ENCODE peak calls at places on chromosomes 6 and 20, in seven cellular contexts. Z is H1, C is GM12878, G is HCT116, J is SK-N-SH, M is HepG2, Y is K562. X is an unnamed sample.

GRCh38 chr6:139982652-139983051 is 608.2 kb upstream of the CITED2 start:
- DNase-seq in Y (no peak), J (peak), Z (no peak), C (no peak), G (no peak), M (no peak), X (peak)

GRCh38 chr6:159100789-159101182 is 56.0 kb upstream of the TAGAP start:
- DNase-seq in C (no peak), Y (no peak), J (no peak), Z (no peak), M (peak), G (no peak), X (no peak)

GRCh38 chr20:34269996-34270627 is 28.9 kb downstream of the ASIP start:
- DNase-seq in J (no peak), Y (no peak), C (no peak), M (no peak), Z (no peak), G (no peak), X (no peak)

GRCh38 chr6:28281288-28282064 is at the start of gene PGBD1:
- DNase-seq in C (no peak), Z (peak), M (peak), J (peak), Y (peak), G (peak), X (no peak)

GRCh38 chr6:151067684-151068596 is 171.8 kb upstream of the AKAP12 start:
- DNase-seq in G (peak), Z (peak), C (no peak), M (peak), Y (no peak), J (no peak), X (peak)

GRCh38 chr6:136640132-136640915 is 90.1 kb upstream of the MAP7 start:
- DNase-seq in J (no peak), C (no peak), M (no peak), Z (no peak), G (no peak), Y (no peak), X (no peak)

GRCh38 chr20:48467622-48468021 is 360.2 kb downstream of the PREX1 start:
- DNase-seq in C (no peak), M (no peak), Y (peak), Z (no peak), G (peak), J (no peak), X (peak)

GRCh38 chr6:33812669-33813068 is 8.9 kb upstream of the MLN start:
- DNase-seq in M (peak), J (peak), C (no peak), G (no peak), Y (peak), Z (peak), X (peak)

GRCh38 chr6:48825501-48826317 is 637.3 kb downstream of the MMUT start:
- DNase-seq in Y (no peak), G (no peak), J (no peak), M (no peak), Z (no peak), C (no peak), X (no peak)

GRCh38 chr6:15593798-15594197 is 69.0 kb downstream of the DTNBP1 start:
- DNase-seq in Z (no peak), J (no peak), Y (no peak), G (no peak), C (no peak), M (no peak), X (no peak)

GRCh38 chr6:39488255-39488881 is 165.9 kb upstream of the KCNK16 start:
- DNase-seq in J (no peak), C (no peak), G (no peak), Y (no peak), M (no peak), Z (no peak), X (no peak)

GRCh38 chr6:11232968-11233626 is 629 bp upstream of the NEDD9 start:
- DNase-seq in J (no peak), Y (peak), C (no peak), M (peak), G (no peak), Z (peak), X (no peak)

GRCh38 chr20:63941282-63942060 is 14.7 kb downstream of the UCKL1 start:
- DNase-seq in Y (peak), C (no peak), Z (peak), J (no peak), G (no peak), M (no peak), X (peak)

GRCh38 chr6:71373943-71374342 is 85.3 kb downstream of the OGFRL1 start:
- DNase-seq in Y (no peak), G (no peak), M (no peak), J (no peak), C (no peak), Z (no peak), X (no peak)

GRCh38 chr20:50311308-50312001 is 120.8 kb downstream of the CEBPB start:
- DNase-seq in M (no peak), Z (no peak), G (no peak), J (no peak), C (no peak), Y (no peak), X (no peak)

GRCh38 chr6:140043357-140043756 is 668.9 kb upstream of the CITED2 start:
- DNase-seq in Y (no peak), C (no peak), Z (no peak), J (no peak), G (peak), M (no peak), X (no peak)

GRCh38 chr20:16096756-16097326 is 476.4 kb downstream of the KIF16B start:
- DNase-seq in M (no peak), Y (no peak), C (no peak), G (no peak), J (no peak), Z (no peak), X (no peak)

GRCh38 chr20:43003318-43003928 is 186.3 kb downstream of the PTPRT start:
- DNase-seq in G (no peak), Z (no peak), M (no peak), J (no peak), Y (no peak), C (no peak), X (no peak)

GRCh38 chr6:151702851-151703629 is 104.4 kb upstream of the ESR1 start:
- DNase-seq in G (no peak), J (no peak), M (no peak), C (no peak), Z (no peak), Y (no peak), X (no peak)

GRCh38 chr20:34364013-34364382 is 925 bp downstream of the ITCH start:
- DNase-seq in Z (no peak), Y (peak), G (no peak), C (no peak), M (no peak), J (no peak), X (peak)

GRCh38 chr6:6105472-6106036 is 98.8 kb upstream of the NRN1 start:
- DNase-seq in M (no peak), G (peak), Y (no peak), J (no peak), C (no peak), Z (peak), X (no peak)

GRCh38 chr6:124433369-124434064 is 528.7 kb upstream of the RNF217 start:
- DNase-seq in G (no peak), J (no peak), Z (no peak), Y (no peak), M (no peak), C (no peak), X (no peak)
- TF ChIP-seq JUND in G (no peak), J (no peak), Z (no peak), Y (no peak), M (no peak), C (no peak), X (no peak)

GRCh38 chr20:711526-711925 is 35.9 kb upstream of the SCRT2 start:
- DNase-seq in Z (no peak), C (no peak), Y (no peak), J (no peak), G (no peak), M (no peak), X (no peak)
- TF ChIP-seq JUND in Z (no peak), C (no peak), Y (no peak), J (no peak), G (no peak), M (no peak), X (no peak)

DNA sequence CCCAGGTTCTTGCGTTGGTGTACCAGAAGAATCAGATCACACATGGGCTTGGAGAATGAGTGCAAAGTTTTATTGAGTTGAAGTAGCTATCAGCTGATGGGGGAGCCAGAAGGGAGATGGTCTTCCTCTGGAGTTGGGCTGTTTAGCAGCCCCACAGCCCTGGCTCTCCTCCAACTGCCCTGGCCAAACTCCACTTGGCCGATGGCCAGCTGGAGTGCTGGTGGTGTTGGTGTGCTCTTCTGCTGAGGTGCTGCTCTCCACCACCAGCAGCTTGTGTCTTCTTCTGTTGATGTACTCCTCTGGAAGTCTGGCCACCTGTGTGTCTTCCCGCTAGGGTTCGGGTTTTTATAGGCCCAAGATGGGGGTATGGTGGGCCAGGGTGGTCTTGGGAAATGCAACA is 172.9 kb downstream of the TINAG start:
- DNase-seq in G (no peak), C (no peak), J (no peak), Y (no peak), M (peak), Z (no peak), X (no peak)
- TF ChIP-seq JUND in G (no peak), C (no peak), J (no peak), Y (no peak), M (no peak), Z (no peak), X (no peak)

GRCh38 chr6:12602951-12603710 is 113.4 kb upstream of the PHACTR1 start:
- DNase-seq in Y (peak), Z (no peak), C (no peak), G (peak), M (peak), J (peak), X (no peak)
- TF ChIP-seq JUND in Y (no peak), Z (no peak), C (no peak), G (no peak), M (no peak), J (no peak), X (no peak)

GRCh38 chr6:97218912-97219311 is 64.1 kb downstream of the MMS22L start:
- DNase-seq in C (no peak), Y (no peak), G (no peak), M (no peak), J (no peak), Z (no peak), X (no peak)
- TF ChIP-seq JUND in C (no peak), Y (no peak), G (no peak), M (no peak), J (no peak), Z (no peak), X (no peak)

DNA sequence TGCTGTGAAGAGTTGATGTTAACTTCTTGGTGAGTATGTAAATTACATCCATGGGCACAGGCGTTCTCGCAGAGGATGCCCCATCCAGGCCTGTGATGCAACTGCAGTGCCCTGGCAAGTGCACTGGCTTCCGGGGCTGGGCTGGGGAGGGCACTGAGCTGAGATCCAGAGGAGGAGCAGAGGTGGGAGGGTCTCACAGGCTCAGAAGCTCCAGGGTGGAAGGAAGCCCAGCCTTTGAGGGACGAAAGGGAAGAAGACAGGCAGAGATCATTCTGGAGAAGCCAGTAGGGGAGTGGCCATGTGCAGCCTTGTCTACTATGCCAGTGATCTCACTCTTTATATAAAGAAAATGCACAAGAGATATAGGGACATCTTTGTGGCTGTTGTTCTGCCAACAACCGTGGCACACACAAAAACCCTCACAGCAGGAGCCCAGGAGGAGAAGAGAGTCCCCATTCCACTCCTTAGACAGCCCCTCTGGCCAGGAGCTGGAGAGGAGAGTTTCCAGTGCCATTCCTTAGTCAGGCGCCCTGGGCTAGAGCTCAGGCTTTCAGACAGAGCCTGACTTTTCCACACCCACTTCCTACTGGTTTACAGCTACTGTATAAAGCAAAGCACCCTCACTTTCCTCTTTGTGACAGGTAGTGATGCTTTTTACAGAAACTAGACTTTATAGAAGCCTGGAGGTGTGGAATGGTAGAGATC is 146.1 kb downstream of the SYCP2 start:
- DNase-seq in G (no peak), M (no peak), J (no peak), Y (no peak), C (no peak), Z (no peak), X (no peak)
- TF ChIP-seq JUND in G (no peak), M (no peak), J (no peak), Y (no peak), C (no peak), Z (no peak), X (no peak)

GRCh38 chr6:44286747-44287146 is 16.5 kb downstream of the TMEM151B start:
- DNase-seq in Y (no peak), M (no peak), C (no peak), G (no peak), Z (no peak), J (no peak), X (no peak)

GRCh38 chr6:44284867-44285266 is 14.6 kb downstream of the TMEM151B start:
- DNase-seq in Y (no peak), C (no peak), M (no peak), J (no peak), Z (no peak), G (no peak), X (no peak)

GRCh38 chr6:44284119-44284518 is 13.9 kb downstream of the TMEM151B start:
- DNase-seq in Z (no peak), J (no peak), G (no peak), M (no peak), Y (no peak), C (no peak), X (no peak)

GRCh38 chr6:44286285-44286565 is 16.0 kb downstream of the TMEM151B start:
- DNase-seq in Y (no peak), M (no peak), C (no peak), G (no peak), J (no peak), Z (no peak), X (no peak)

GRCh38 chr6:44285552-44286284 is 15.5 kb downstream of the TMEM151B start:
- DNase-seq in C (no peak), Y (no peak), J (no peak), M (no peak), G (no peak), Z (peak), X (peak)
- TF ChIP-seq JUND in C (no peak), Y (no peak), J (no peak), M (no peak), G (no peak), Z (no peak), X (no peak)

GRCh38 chr6:166487148-166487547 is 99.3 kb downstream of the RAMACL start:
- DNase-seq in M (no peak), G (no peak), Z (no peak), C (no peak), J (no peak), Y (no peak), X (no peak)
- TF ChIP-seq JUND in M (no peak), G (no peak), Z (no peak), C (no peak), J (no peak), Y (no peak), X (no peak)

GRCh38 chr6:21942910-21943309 is 349.4 kb downstream of the SOX4 start:
- DNase-seq in G (no peak), Z (no peak), J (no peak), M (no peak), C (no peak), Y (no peak), X (no peak)
- TF ChIP-seq JUND in G (no peak), Z (no peak), J (peak), M (no peak), C (no peak), Y (no peak), X (no peak)

DNA sequence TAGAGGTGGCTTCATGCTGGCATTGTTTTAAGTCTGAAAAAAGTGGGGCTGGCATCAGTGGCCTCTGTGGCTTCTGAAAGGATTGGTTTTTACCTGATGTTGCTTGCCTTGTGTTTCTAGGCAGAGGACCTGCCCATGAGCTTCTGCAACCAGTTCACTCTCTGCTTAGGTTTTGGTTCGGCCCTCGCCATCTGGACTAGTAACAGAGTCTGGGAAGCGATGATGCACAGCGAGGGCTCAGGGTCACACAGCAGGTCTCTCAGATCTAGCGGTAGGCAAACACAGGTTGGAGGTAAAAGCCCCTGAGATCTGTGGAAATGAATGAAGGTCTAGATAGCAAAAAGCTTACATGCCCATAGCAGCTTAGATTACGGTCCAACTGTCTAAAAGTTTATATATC is 6.8 kb upstream of the RBL1 start:
- DNase-seq in M (no peak), Y (no peak), J (no peak), Z (no peak), G (no peak), C (no peak), X (no peak)
- TF ChIP-seq JUND in M (no peak), Y (no peak), J (no peak), Z (no peak), G (no peak), C (no peak), X (no peak)

X was measured in T47D.